ENCODE peak calls at places on chromosomes 11 and 22, in seven cellular contexts. C is Kasumi-1; T is activated CD4-positive, alpha-beta T cell treated with anti-CD3 and anti-CD28 coated beads, Interleukin-2, amount 50 U/mL, for 4 hours; F is left ventricle myocardium superior; V is WTC11; L is osteocyte; O is CD8-positive, alpha-beta T cell. K is an unnamed sample.

GRCh38 chr11:96540875-96541274 is 151.1 kb downstream of the JRKL start:
- DNase-seq in O (no peak), V (no peak), F (no peak), T (no peak), C (no peak), L (no peak), K (no peak)

GRCh38 chr11:79265756-79266322 is 175.0 kb downstream of the TENM4 start:
- DNase-seq in T (no peak), F (no peak), C (no peak), L (no peak), O (no peak), V (no peak), K (no peak)

GRCh38 chr22:46803936-46804335 is 41.5 kb downstream of the TBC1D22A start:
- DNase-seq in L (peak; percentile 63), V (no peak), O (no peak), T (no peak), F (no peak), C (no peak), K (peak; percentile 40)

GRCh38 chr11:77188912-77189491 is 61.0 kb downstream of the MYO7A start:
- DNase-seq in C (no peak), F (peak; percentile 24), L (no peak), V (peak; percentile 56), T (no peak), O (no peak), K (peak; percentile 39)

GRCh38 chr22:37852418-37852817 is 3.2 kb downstream of the EIF3L start:
- DNase-seq in O (no peak), T (no peak), C (no peak), V (no peak), L (no peak), F (no peak), K (no peak)

GRCh38 chr11:123174196-123175183 is 20.6 kb downstream of the CLMP start:
- DNase-seq in C (no peak), L (no peak), O (no peak), F (peak; percentile 44), V (no peak), T (no peak), K (no peak)

GRCh38 chr11:13705710-13706109 is 37.2 kb downstream of the FAR1 start:
- DNase-seq in C (no peak), F (no peak), V (no peak), O (no peak), T (no peak), L (no peak), K (no peak)

GRCh38 chr11:66313321-66314185 is 3.3 kb downstream of the CD248 start:
- DNase-seq in O (no peak), L (no peak), V (peak; percentile 78), C (no peak), T (no peak), F (peak; percentile 61), K (peak; percentile 55)

GRCh38 chr11:93034031-93034430 is 64.6 kb downstream of the MTNR1B start:
- DNase-seq in L (no peak), F (no peak), T (no peak), V (no peak), C (no peak), O (no peak), K (no peak)

GRCh38 chr11:99015634-99016454 is 4.9 kb upstream of the CNTN5 start:
- DNase-seq in V (no peak), C (peak; percentile 78), T (no peak), O (no peak), L (no peak), F (no peak), K (no peak)

GRCh38 chr11:131666006-131666405 is 295.6 kb downstream of the NTM start:
- DNase-seq in F (no peak), T (no peak), L (no peak), O (no peak), V (no peak), C (no peak), K (no peak)